ENCODE peak calls at places on chromosomes 4 and X, in five cellular contexts. W, F, P, O and D are unnamed samples. For H3K27me3, the result is how much of the 10 kb centered on the place peaks cover.

GRCh38 chr4:73208376-73208775 is 50.2 kb downstream of the ANKRD17 start:
- DNase-seq in W (no peak), P (no peak), O (peak), F (no peak), D (no peak)

GRCh38 chrX:26203556-26203955 is 11.3 kb downstream of the MAGEB6 start:
- DNase-seq in F (no peak), W (no peak), P (no peak), O (no peak), D (no peak)

GRCh38 chr4:82561745-82562552 is at the start of gene TMEM150C:
- DNase-seq in P (no peak), O (peak), F (no peak), W (no peak), D (no peak)

GRCh38 chrX:41128955-41129354 is 43.7 kb downstream of the USP9X start:
- DNase-seq in P (no peak), O (no peak), W (no peak), F (no peak), D (no peak)

GRCh38 chr4:23932935-23933334 is 43.1 kb upstream of the PPARGC1A start:
- DNase-seq in O (peak), F (no peak), P (no peak), W (no peak), D (no peak)

GRCh38 chr4:176927117-176927516 is 134.4 kb upstream of the VEGFC start:
- DNase-seq in O (no peak), W (no peak), P (no peak), F (no peak), D (no peak)

GRCh38 chr4:13876151-13876550 is 248.6 kb upstream of the BOD1L1 start:
- DNase-seq in F (no peak), W (no peak), O (no peak), P (no peak), D (no peak)

GRCh38 chr4:2647403-2648158 is 108.6 kb downstream of the TNIP2 start:
- DNase-seq in P (no peak), W (no peak), O (no peak), F (no peak), D (no peak)

GRCh38 chr4:74886490-74886889 is 46.4 kb upstream of the PARM1 start:
- DNase-seq in P (no peak), F (no peak), O (peak), W (no peak), D (no peak)

GRCh38 chrX:46796574-46797191 is 37.8 kb upstream of the SLC9A7 start:
- DNase-seq in P (peak), W (peak), O (peak), F (peak), D (peak)

GRCh38 chr4:145564540-145564939 is 54.6 kb upstream of the MMAA start:
- DNase-seq in F (no peak), P (no peak), W (no peak), O (no peak), D (no peak)

GRCh38 chrX:75603833-75604232 is 81.0 kb upstream of the ZDHHC15 start:
- DNase-seq in O (peak), W (no peak), P (no peak), F (no peak), D (no peak)

GRCh38 chr4:26782168-26782829 is 78.3 kb upstream of the STIM2 start:
- DNase-seq in O (no peak), F (no peak), P (no peak), W (no peak), D (no peak)

GRCh38 chr4:139530833-139531427 is 25.1 kb downstream of the SETD7 start:
- DNase-seq in F (no peak), O (peak), W (no peak), P (no peak), D (peak)

GRCh38 chrX:13029341-13029740 is 15.1 kb downstream of the FAM9C start:
- DNase-seq in P (peak), F (peak), W (no peak), O (peak), D (no peak)

GRCh38 chrX:23901805-23902204 is 5.9 kb downstream of the APOO start:
- DNase-seq in P (no peak), O (peak), F (peak), W (no peak), D (peak)

GRCh38 chrX:149799095-149799721 is 17.5 kb downstream of the MAGEA9 start:
- DNase-seq in P (no peak), O (no peak), W (no peak), F (no peak), D (no peak)

GRCh38 chrX:138026211-138026610 is 460.3 kb downstream of the ZIC3 start:
- DNase-seq in F (no peak), W (no peak), P (no peak), O (peak), D (no peak)

GRCh38 chr4:47698837-47699236 is 139.0 kb downstream of the CORIN start:
- DNase-seq in O (no peak), F (no peak), P (no peak), W (no peak), D (no peak)

GRCh38 chrX:75522565-75523411 is at the start of gene ZDHHC15:
- DNase-seq in P (peak), F (peak), O (peak), W (no peak), D (peak)

GRCh38 chrX:51866156-51866555 is 27.3 kb upstream of the MAGED1 start:
- DNase-seq in O (peak), F (no peak), P (no peak), W (no peak), D (no peak)

GRCh38 chr4:5773271-5773555 is 62.2 kb downstream of the EVC start:
- DNase-seq in F (no peak), W (no peak), P (peak), O (peak), D (no peak)

GRCh38 chrX:115393271-115393670 is 103.8 kb downstream of the LUZP4 start:
- DNase-seq in W (no peak), P (no peak), F (no peak), O (peak), D (no peak)

GRCh38 chr4:153082322-153083301 is 121.6 kb upstream of the TRIM2 start:
- DNase-seq in O (no peak), W (no peak), F (no peak), P (no peak), D (no peak)

GRCh38 chr4:5191831-5192230 is 140.6 kb downstream of the STK32B start:
- DNase-seq in O (no peak), W (no peak), F (no peak), P (no peak), D (no peak)

GRCh38 chr4:184444953-184445309 is 29.4 kb downstream of the IRF2 start:
- DNase-seq in F (peak), W (no peak), O (no peak), P (no peak), D (no peak)

GRCh38 chr4:139083533-139084424 is 68.2 kb downstream of the NOCT start:
- DNase-seq in P (peak), F (peak), O (peak), W (peak), D (peak)

GRCh38 chr4:42416017-42416416 is 18.7 kb downstream of the SHISA3 start:
- DNase-seq in F (no peak), O (no peak), P (no peak), W (no peak), D (no peak)

GRCh38 chrX:153903991-153904957 is at the start of gene AVPR2:
- DNase-seq in F (no peak), P (no peak), W (no peak), O (no peak), D (no peak)

GRCh38 chr4:149684516-149684915 is 131.1 kb downstream of the IQCM start:
- DNase-seq in F (no peak), W (no peak), P (no peak), O (no peak), D (no peak)

DNA sequence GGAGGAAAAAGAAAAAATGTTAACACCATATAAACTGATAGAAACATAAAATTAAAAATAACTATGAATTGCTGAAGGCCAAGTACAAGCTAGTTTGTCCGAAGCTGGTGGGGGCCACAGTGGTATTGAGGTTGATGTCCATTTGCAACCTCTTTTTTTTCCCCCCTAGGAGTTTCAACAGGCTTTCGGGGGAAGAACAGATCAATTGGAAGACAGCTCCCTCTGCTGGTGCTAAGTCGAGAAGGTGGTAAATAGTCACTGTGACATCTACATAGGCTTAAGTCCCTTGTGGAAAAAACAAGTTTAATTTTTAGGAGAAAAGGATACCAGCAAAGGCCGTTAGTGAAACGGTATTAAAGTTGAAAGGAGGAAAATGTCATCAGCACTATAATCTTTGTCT is 115.7 kb upstream of the ZXDA start:
- DNase-seq in P (no peak), F (peak), W (peak), O (peak), D (peak)
- TF ChIP-seq CTCF in P (no peak), F (peak), W (peak), O (peak), D (peak)

DNA sequence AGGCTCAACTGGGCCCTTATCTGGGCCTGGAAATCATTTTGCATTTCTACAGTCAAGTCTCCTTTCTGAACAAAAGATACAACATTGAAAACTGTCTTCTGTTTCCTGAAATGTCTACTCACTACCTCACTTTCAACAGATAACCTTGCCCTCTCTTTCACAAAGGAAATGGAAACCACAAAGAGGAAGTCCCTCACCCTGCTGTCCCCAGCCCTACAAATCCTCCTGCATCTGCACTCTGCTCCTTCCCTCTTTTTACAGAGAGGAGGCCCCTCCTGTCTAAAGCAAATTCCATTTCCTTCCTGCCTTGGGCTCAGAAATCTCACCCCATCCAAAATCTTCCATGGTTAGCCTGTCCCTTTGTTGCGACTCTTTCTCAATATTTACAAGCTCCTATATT is 24.8 kb upstream of the CYBB start:
- DNase-seq in P (no peak), F (no peak), W (no peak), O (no peak), D (no peak)
- H3K27ac ChIP-seq in P (no peak), F (no peak), W (no peak), O (no peak), D (no peak)

DNA sequence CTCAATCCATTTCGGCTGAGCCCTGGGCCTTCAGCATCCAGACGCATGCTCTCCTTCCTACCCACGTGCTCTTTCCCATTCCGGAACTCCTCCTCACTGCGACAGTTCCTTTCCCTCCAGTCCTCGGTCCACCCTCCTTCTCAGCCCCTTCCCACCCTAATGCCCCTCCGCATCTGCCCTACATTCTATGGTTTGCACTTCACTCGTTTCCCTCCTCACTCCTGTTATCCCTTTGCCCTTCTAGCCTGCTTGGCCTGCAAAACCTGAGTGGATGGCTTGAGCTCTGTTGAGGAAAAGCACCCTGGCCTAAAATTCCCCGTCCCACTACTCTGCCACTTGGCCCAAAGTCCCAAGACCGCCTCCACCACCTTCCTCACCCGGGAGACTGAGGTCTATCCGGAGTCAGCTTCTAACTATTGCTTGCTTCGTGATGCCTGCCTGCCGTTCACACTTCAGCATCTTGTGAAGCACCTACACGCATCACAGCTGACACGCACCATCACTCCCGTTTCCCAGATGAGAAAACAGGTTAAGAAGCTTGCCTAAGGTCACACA is 38.6 kb downstream of the MAP7D3 start:
- DNase-seq in W (no peak), O (no peak), F (no peak), P (no peak), D (no peak)
- H3K27me3 ChIP-seq in W (under half), O (under half), F (under half), P (under half), D (under half)

GRCh38 chrX:7711167-7711566 is 131.8 kb upstream of the VCX start:
- DNase-seq in W (no peak), F (no peak), O (no peak), P (no peak), D (no peak)

GRCh38 chrX:7709845-7710244 is 133.1 kb upstream of the VCX start:
- DNase-seq in O (no peak), P (no peak), W (no peak), F (no peak), D (no peak)

GRCh38 chrX:7706032-7706431 is 136.9 kb upstream of the VCX start:
- DNase-seq in F (no peak), O (peak), P (no peak), W (no peak), D (no peak)
- TF ChIP-seq CTCF in F (no peak), O (no peak), P (no peak), W (peak), D (no peak)

GRCh38 chr4:186192068-186192751 is 843 bp downstream of the CYP4V2 start:
- DNase-seq in F (peak), O (peak), P (no peak), W (no peak), D (no peak)

GRCh38 chr4:186189656-186190055 is 1.7 kb upstream of the CYP4V2 start:
- DNase-seq in W (no peak), F (no peak), O (no peak), P (no peak), D (no peak)

GRCh38 chr4:186188107-186188506 is 3.3 kb upstream of the CYP4V2 start:
- DNase-seq in W (no peak), O (no peak), F (no peak), P (no peak), D (no peak)

GRCh38 chr4:186191266-186192067 is at the start of gene CYP4V2:
- DNase-seq in F (peak), P (peak), W (peak), O (peak), D (peak)

GRCh38 chr4:186190456-186191265 is 706 bp upstream of the CYP4V2 start:
- DNase-seq in O (peak), P (no peak), F (peak), W (no peak), D (peak)
- H3K27ac ChIP-seq in O (peak), P (peak), F (peak), W (no peak), D (peak)

GRCh38 chr4:53914313-53915016 is 149.9 kb downstream of the CHIC2 start:
- DNase-seq in F (peak), W (peak), P (no peak), O (peak), D (no peak)
- H3K27me3 ChIP-seq in F (under half), W (under half), P (under half), O (under half), D (under half)

DNA sequence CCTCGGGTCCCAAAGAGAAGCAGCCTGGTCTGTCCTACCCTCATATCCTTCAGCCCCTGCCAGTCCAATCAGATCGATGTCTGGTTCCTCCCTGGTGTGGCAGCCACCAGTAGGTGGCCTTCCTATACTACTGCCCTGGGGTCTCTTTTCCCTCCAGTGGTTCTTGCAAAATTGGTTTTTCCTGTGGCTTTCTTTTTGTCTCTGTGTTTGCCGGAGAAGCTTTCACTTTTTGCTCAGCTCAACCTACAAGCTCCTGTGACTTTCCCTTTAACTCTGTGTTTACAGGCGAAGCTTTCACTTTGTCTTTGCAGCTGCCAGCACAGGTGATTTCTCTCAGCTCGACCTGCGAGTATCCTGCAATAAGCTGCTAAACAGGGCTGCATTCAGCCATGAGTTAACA is 46.8 kb downstream of the UGT2A3 start:
- DNase-seq in F (no peak), P (no peak), O (no peak), W (no peak), D (no peak)
- TF ChIP-seq CTCF in F (no peak), P (no peak), O (peak), W (peak), D (no peak)

GRCh38 chr4:118995693-118996391 is 107.2 kb downstream of the SYNPO2 start:
- DNase-seq in O (no peak), F (no peak), W (no peak), P (no peak), D (no peak)

GRCh38 chr4:118993329-118993728 is 104.7 kb downstream of the SYNPO2 start:
- DNase-seq in P (no peak), O (no peak), W (no peak), F (no peak), D (no peak)

GRCh38 chr4:118992149-118992548 is 103.5 kb downstream of the SYNPO2 start:
- DNase-seq in P (no peak), O (no peak), W (no peak), F (no peak), D (no peak)

GRCh38 chr4:118991686-118992085 is 103.0 kb downstream of the SYNPO2 start:
- DNase-seq in F (no peak), O (no peak), P (no peak), W (no peak), D (no peak)

GRCh38 chr4:118994030-118994429 is 105.4 kb downstream of the SYNPO2 start:
- DNase-seq in O (peak), F (no peak), W (no peak), P (no peak), D (no peak)
- H3K27ac ChIP-seq in O (peak), F (peak), W (no peak), P (no peak), D (no peak)

GRCh38 chr4:108168672-108169562 is at the start of gene LEF1:
- DNase-seq in W (no peak), P (no peak), F (no peak), O (peak), D (peak)
- H3K27me3 ChIP-seq in W (under half), P (half or more), F (half or more), O (under half), D (under half)